ENCODE peak calls at places on chromosomes 6 and 20, in four cellular contexts. X, I, W and C are unnamed samples. For H3K4me1, the result is how much of the 10 kb centered on the place peaks cover.

GRCh38 chr6:127058027-127058426 is 60.4 kb upstream of the RSPO3 start:
- DNase-seq in X (no peak), I (peak), W (no peak), C (no peak)

GRCh38 chr6:42417641-42418112 is 34.0 kb downstream of the TRERF1 start:
- DNase-seq in X (no peak), I (no peak), W (no peak), C (no peak)

GRCh38 chr6:109580519-109580918 is 97.5 kb upstream of the ZBTB24 start:
- DNase-seq in X (no peak), I (peak), W (no peak), C (peak)

GRCh38 chr20:17036546-17036945 is 190.3 kb upstream of the PCSK2 start:
- DNase-seq in X (no peak), I (peak), W (no peak), C (no peak)

GRCh38 chr6:90179190-90180169 is 117.2 kb downstream of the BACH2 start:
- DNase-seq in X (no peak), I (no peak), W (no peak), C (no peak)

GRCh38 chr20:41436679-41437078 is 70.1 kb upstream of the EMILIN3 start:
- DNase-seq in X (no peak), I (peak), W (no peak), C (no peak)

GRCh38 chr6:15440040-15440439 is 194.2 kb downstream of the JARID2 start:
- DNase-seq in X (no peak), I (no peak), W (no peak), C (no peak)

GRCh38 chr20:53677447-53678314 is 84.0 kb upstream of the ZNF217 start:
- DNase-seq in X (no peak), I (peak), W (no peak), C (peak)

GRCh38 chr6:34242252-34243130 is 5.8 kb downstream of the HMGA1 start:
- DNase-seq in X (no peak), I (peak), W (no peak), C (no peak)

GRCh38 chr6:15355683-15356099 is 109.8 kb downstream of the JARID2 start:
- DNase-seq in X (no peak), I (peak), W (no peak), C (no peak)

GRCh38 chr6:75855047-75855446 is 106.0 kb downstream of the MYO6 start:
- DNase-seq in X (peak), I (peak), W (no peak), C (no peak)

GRCh38 chr20:57133926-57134650 is 132.4 kb downstream of the BMP7 start:
- DNase-seq in X (no peak), I (no peak), W (no peak), C (no peak)

GRCh38 chr20:21702553-21703467 is 2.7 kb upstream of the PAX1 start:
- DNase-seq in X (peak), I (peak), W (peak), C (peak)

GRCh38 chr6:21613809-21614208 is 20.3 kb downstream of the SOX4 start:
- DNase-seq in X (no peak), I (no peak), W (no peak), C (no peak)

GRCh38 chr6:21611485-21611884 is 17.9 kb downstream of the SOX4 start:
- DNase-seq in X (no peak), I (no peak), W (no peak), C (no peak)

GRCh38 chr6:21616005-21616404 is 22.5 kb downstream of the SOX4 start:
- DNase-seq in X (no peak), I (no peak), W (no peak), C (no peak)

GRCh38 chr6:21612067-21612745 is 18.7 kb downstream of the SOX4 start:
- DNase-seq in X (no peak), I (no peak), W (no peak), C (no peak)

GRCh38 chr6:21615504-21615903 is 22.0 kb downstream of the SOX4 start:
- DNase-seq in X (no peak), I (peak), W (no peak), C (no peak)
- H4K91ac ChIP-seq in X (no peak), I (no peak), W (no peak), C (no peak)

GRCh38 chr6:160931378-160932343 is 59.9 kb upstream of the MAP3K4 start:
- DNase-seq in X (no peak), I (no peak), W (no peak), C (peak)
- H3K23ac ChIP-seq in X (no peak), I (no peak), W (no peak), C (no peak)

DNA sequence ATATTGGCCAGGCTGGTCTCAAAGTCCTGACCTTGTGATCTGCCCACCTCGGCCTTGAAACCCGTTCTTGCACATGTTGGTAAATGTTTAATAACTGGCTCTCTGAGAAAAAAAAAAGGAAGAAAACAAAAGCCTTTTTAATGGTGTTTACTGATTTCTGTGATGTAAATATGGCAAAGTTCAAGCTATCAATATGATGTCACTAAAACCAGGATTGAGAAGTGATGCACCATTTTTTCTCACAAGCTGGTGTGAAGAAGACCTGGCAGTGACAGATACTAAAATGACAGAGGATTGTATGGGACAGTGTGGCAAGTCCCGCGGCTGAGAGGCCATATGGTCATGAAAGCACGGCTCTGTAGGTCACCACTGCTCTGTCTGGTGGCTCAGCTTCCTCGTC is 196.3 kb upstream of the SUPT3H start:
- DNase-seq in X (no peak), I (no peak), W (no peak), C (no peak)
- H3K4me1 ChIP-seq in X (under half), I (under half), W (under half), C (under half)

GRCh38 chr20:36860339-36860738 is 15.6 kb upstream of the TLDC2 start:
- DNase-seq in X (no peak), I (peak), W (no peak), C (no peak)

GRCh38 chr20:36862857-36863668 is 12.9 kb upstream of the TLDC2 start:
- DNase-seq in X (no peak), I (no peak), W (peak), C (no peak)

GRCh38 chr20:36861625-36861874 is 14.4 kb upstream of the TLDC2 start:
- DNase-seq in X (no peak), I (no peak), W (no peak), C (no peak)

GRCh38 chr20:36860811-36861624 is 14.9 kb upstream of the TLDC2 start:
- DNase-seq in X (no peak), I (no peak), W (no peak), C (no peak)

GRCh38 chr20:36861875-36862801 is 13.8 kb upstream of the TLDC2 start:
- DNase-seq in X (no peak), I (peak), W (peak), C (peak)
- H4K91ac ChIP-seq in X (no peak), I (peak), W (no peak), C (no peak)

DNA sequence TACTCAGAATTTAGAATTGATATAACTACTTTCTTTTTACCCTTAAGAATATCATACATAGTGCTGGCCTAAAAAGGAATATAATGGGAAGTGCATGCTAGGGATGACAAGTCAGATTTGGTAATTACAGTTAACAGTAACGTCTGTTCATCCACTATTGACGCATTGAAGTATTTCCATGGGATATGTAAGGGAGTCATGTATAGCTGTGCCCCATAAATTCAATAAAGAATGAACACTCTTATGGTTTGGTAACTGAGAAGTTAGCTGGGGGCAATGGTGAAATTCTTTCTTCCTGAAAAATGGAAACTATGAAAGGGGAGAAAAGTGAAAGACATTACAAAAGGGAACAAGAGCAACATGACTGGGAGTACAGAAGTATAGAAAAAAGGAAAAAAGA is 2.6 kb upstream of the COL19A1 start:
- DNase-seq in X (no peak), I (no peak), W (no peak), C (no peak)
- H3K23ac ChIP-seq in X (no peak), I (no peak), W (no peak), C (no peak)